ENCODE peak calls at places on chromosomes 2 and 18, in seven cellular contexts. One of them, this sample, is unnamed.

GRCh38 chr2:182064024-182064880 is 78.6 kb downstream of the PPP1R1C start:
- DNase-seq in SK-N-SH: no peak
- DNase-seq in K562: no peak
- DNase-seq in HCT116: no peak
- DNase-seq in H1: no peak
- DNase-seq in GM12878: no peak
- DNase-seq in HepG2: no peak
- DNase-seq in this sample: peak

GRCh38 chr2:60544980-60545560 is 8.4 kb downstream of the BCL11A start:
- DNase-seq in HepG2: no peak
- DNase-seq in SK-N-SH: no peak
- DNase-seq in HCT116: no peak
- DNase-seq in H1: no peak
- DNase-seq in GM12878: no peak
- DNase-seq in K562: no peak
- DNase-seq in this sample: no peak

GRCh38 chr2:47298739-47299138 is 104.2 kb upstream of the MSH2 start:
- DNase-seq in GM12878: no peak
- DNase-seq in HCT116: no peak
- DNase-seq in K562: no peak
- DNase-seq in HepG2: no peak
- DNase-seq in H1: no peak
- DNase-seq in SK-N-SH: no peak
- DNase-seq in this sample: no peak

GRCh38 chr2:116877274-116877673 is 937.2 kb upstream of the DDX18 start:
- DNase-seq in HCT116: no peak
- DNase-seq in HepG2: no peak
- DNase-seq in H1: no peak
- DNase-seq in K562: no peak
- DNase-seq in GM12878: no peak
- DNase-seq in SK-N-SH: no peak
- DNase-seq in this sample: no peak

GRCh38 chr18:51236225-51236624 is 38.7 kb upstream of the MEX3C start:
- DNase-seq in H1: no peak
- DNase-seq in GM12878: no peak
- DNase-seq in SK-N-SH: no peak
- DNase-seq in K562: peak
- DNase-seq in HepG2: peak
- DNase-seq in HCT116: peak
- DNase-seq in this sample: no peak

GRCh38 chr18:7002107-7002506 is 115.5 kb downstream of the LAMA1 start:
- DNase-seq in H1: no peak
- DNase-seq in HCT116: no peak
- DNase-seq in HepG2: no peak
- DNase-seq in K562: no peak
- DNase-seq in GM12878: no peak
- DNase-seq in SK-N-SH: no peak
- DNase-seq in this sample: no peak

GRCh38 chr18:48939368-48940097 is 11.2 kb downstream of the SMAD7 start:
- DNase-seq in H1: no peak
- DNase-seq in HCT116: no peak
- DNase-seq in K562: no peak
- DNase-seq in HepG2: no peak
- DNase-seq in GM12878: no peak
- DNase-seq in SK-N-SH: no peak
- DNase-seq in this sample: no peak

GRCh38 chr2:197496695-197497094 is 2.9 kb downstream of the HSPD1 start:
- DNase-seq in SK-N-SH: no peak
- DNase-seq in HepG2: no peak
- DNase-seq in GM12878: no peak
- DNase-seq in H1: no peak
- DNase-seq in K562: no peak
- DNase-seq in HCT116: no peak
- DNase-seq in this sample: no peak

GRCh38 chr2:238938460-238939055 is 90.7 kb downstream of the TWIST2 start:
- DNase-seq in HepG2: no peak
- DNase-seq in H1: no peak
- DNase-seq in HCT116: no peak
- DNase-seq in GM12878: no peak
- DNase-seq in K562: no peak
- DNase-seq in SK-N-SH: no peak
- DNase-seq in this sample: no peak

GRCh38 chr2:74250189-74250631 is 51.8 kb downstream of the MTHFD2 start:
- DNase-seq in HepG2: peak
- DNase-seq in H1: no peak
- DNase-seq in GM12878: peak
- DNase-seq in HCT116: peak
- DNase-seq in K562: peak
- DNase-seq in SK-N-SH: peak
- DNase-seq in this sample: peak

GRCh38 chr18:79400591-79401381 is 5.1 kb downstream of the NFATC1 start:
- DNase-seq in HepG2: no peak
- DNase-seq in K562: peak
- DNase-seq in HCT116: no peak
- DNase-seq in GM12878: peak
- DNase-seq in SK-N-SH: no peak
- DNase-seq in H1: no peak
- DNase-seq in this sample: no peak

GRCh38 chr18:6624271-6624670 is 105.2 kb upstream of the ARHGAP28 start:
- DNase-seq in HCT116: no peak
- DNase-seq in H1: no peak
- DNase-seq in SK-N-SH: no peak
- DNase-seq in K562: no peak
- DNase-seq in HepG2: no peak
- DNase-seq in GM12878: no peak
- DNase-seq in this sample: no peak

GRCh38 chr2:109558076-109558882 is 55.5 kb downstream of the SEPTIN10 start:
- DNase-seq in K562: no peak
- DNase-seq in HCT116: peak
- DNase-seq in SK-N-SH: no peak
- DNase-seq in HepG2: peak
- DNase-seq in GM12878: no peak
- DNase-seq in H1: no peak
- DNase-seq in this sample: no peak

GRCh38 chr2:84779781-84780180 is 101.1 kb downstream of the TRABD2A start:
- DNase-seq in H1: no peak
- DNase-seq in SK-N-SH: no peak
- DNase-seq in HCT116: no peak
- DNase-seq in K562: no peak
- DNase-seq in GM12878: no peak
- DNase-seq in HepG2: no peak
- DNase-seq in this sample: no peak

GRCh38 chr2:135984199-135985017 is 1.0 kb downstream of the DARS1 start:
- DNase-seq in HepG2: no peak
- DNase-seq in HCT116: no peak
- DNase-seq in K562: no peak
- DNase-seq in H1: no peak
- DNase-seq in GM12878: peak
- DNase-seq in SK-N-SH: no peak
- DNase-seq in this sample: no peak

GRCh38 chr18:48600746-48601090 is 61.9 kb downstream of the CTIF start:
- DNase-seq in SK-N-SH: no peak
- DNase-seq in HepG2: no peak
- DNase-seq in H1: no peak
- DNase-seq in GM12878: no peak
- DNase-seq in HCT116: no peak
- DNase-seq in K562: no peak
- DNase-seq in this sample: no peak

GRCh38 chr2:109371481-109372170 is 242.1 kb downstream of the SEPTIN10 start:
- DNase-seq in SK-N-SH: no peak
- DNase-seq in GM12878: no peak
- DNase-seq in HepG2: no peak
- DNase-seq in H1: no peak
- DNase-seq in K562: no peak
- DNase-seq in HCT116: no peak
- DNase-seq in this sample: no peak

GRCh38 chr2:54176577-54176976 is 61.2 kb downstream of the ACYP2 start:
- DNase-seq in K562: no peak
- DNase-seq in HepG2: peak
- DNase-seq in GM12878: no peak
- DNase-seq in H1: peak
- DNase-seq in HCT116: peak
- DNase-seq in SK-N-SH: peak
- DNase-seq in this sample: peak

GRCh38 chr18:70421471-70421870 is 132.6 kb downstream of the SOCS6 start:
- DNase-seq in SK-N-SH: no peak
- DNase-seq in K562: no peak
- DNase-seq in HCT116: peak
- DNase-seq in GM12878: no peak
- DNase-seq in HepG2: no peak
- DNase-seq in H1: no peak
- DNase-seq in this sample: no peak

GRCh38 chr2:61670591-61671503 is 132.7 kb upstream of the XPO1 start:
- DNase-seq in HCT116: no peak
- DNase-seq in H1: no peak
- DNase-seq in SK-N-SH: no peak
- DNase-seq in K562: no peak
- DNase-seq in HepG2: no peak
- DNase-seq in GM12878: peak
- DNase-seq in this sample: no peak

GRCh38 chr2:71891155-71891554 is 256.5 kb downstream of the CYP26B1 start:
- DNase-seq in GM12878: no peak
- DNase-seq in SK-N-SH: no peak
- DNase-seq in H1: no peak
- DNase-seq in HepG2: no peak
- DNase-seq in K562: no peak
- DNase-seq in HCT116: no peak
- DNase-seq in this sample: no peak

GRCh38 chr2:136376798-136377211 is 258.9 kb upstream of the CXCR4 start:
- DNase-seq in GM12878: no peak
- DNase-seq in K562: no peak
- DNase-seq in HCT116: no peak
- DNase-seq in H1: no peak
- DNase-seq in HepG2: no peak
- DNase-seq in SK-N-SH: no peak
- DNase-seq in this sample: no peak

GRCh38 chr2:235504459-235505200 is 10.8 kb downstream of the AGAP1 start:
- DNase-seq in K562: no peak
- DNase-seq in SK-N-SH: peak
- DNase-seq in GM12878: no peak
- DNase-seq in H1: no peak
- DNase-seq in HCT116: no peak
- DNase-seq in HepG2: peak
- DNase-seq in this sample: no peak
- TF ChIP-seq JUND in K562: no peak
- TF ChIP-seq JUND in SK-N-SH: no peak
- TF ChIP-seq JUND in GM12878: no peak
- TF ChIP-seq JUND in H1: no peak
- TF ChIP-seq JUND in HCT116: no peak
- TF ChIP-seq JUND in HepG2: no peak
- TF ChIP-seq JUND in this sample: no peak

GRCh38 chr2:105369009-105369408 is 29.8 kb downstream of the FHL2 start:
- DNase-seq in H1: no peak
- DNase-seq in SK-N-SH: no peak
- DNase-seq in HepG2: no peak
- DNase-seq in GM12878: no peak
- DNase-seq in K562: no peak
- DNase-seq in HCT116: no peak
- DNase-seq in this sample: no peak
- TF ChIP-seq JUND in H1: no peak
- TF ChIP-seq JUND in SK-N-SH: no peak
- TF ChIP-seq JUND in HepG2: no peak
- TF ChIP-seq JUND in GM12878: no peak
- TF ChIP-seq JUND in K562: no peak
- TF ChIP-seq JUND in HCT116: no peak
- TF ChIP-seq JUND in this sample: no peak

DNA sequence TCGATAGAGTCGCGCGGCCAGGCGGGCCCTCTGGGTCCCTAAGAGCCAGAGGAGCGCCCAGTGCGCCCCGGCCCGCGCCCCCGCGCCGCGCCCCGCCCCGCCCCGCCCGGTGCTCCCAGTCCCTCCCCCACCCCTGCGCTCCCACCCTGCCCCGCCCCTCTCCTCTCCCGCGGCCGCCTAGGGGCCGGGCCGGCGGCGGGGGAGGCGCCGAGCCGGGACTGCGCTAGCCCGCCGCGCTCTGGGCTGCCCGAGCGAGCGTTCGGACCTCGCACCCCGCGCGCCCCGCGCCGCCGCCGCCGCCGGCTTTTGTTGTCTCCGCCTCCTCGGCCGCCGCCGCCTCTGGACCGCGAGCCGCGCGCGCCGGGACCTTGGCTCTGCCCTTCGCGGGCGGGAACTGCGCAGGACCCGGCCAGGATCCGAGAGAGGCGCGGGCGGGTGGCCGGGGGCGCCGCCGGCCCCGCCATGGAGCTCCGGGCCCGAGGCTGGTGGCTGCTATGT is at the start of gene GPC1:
- DNase-seq in H1: no peak
- DNase-seq in HepG2: peak
- DNase-seq in SK-N-SH: peak
- DNase-seq in K562: peak
- DNase-seq in GM12878: no peak
- DNase-seq in HCT116: peak
- DNase-seq in this sample: peak
- TF ChIP-seq JUND in H1: no peak
- TF ChIP-seq JUND in HepG2: no peak
- TF ChIP-seq JUND in SK-N-SH: no peak
- TF ChIP-seq JUND in K562: no peak
- TF ChIP-seq JUND in GM12878: no peak
- TF ChIP-seq JUND in HCT116: no peak
- TF ChIP-seq JUND in this sample: no peak

GRCh38 chr2:173456960-173457359 is 102.3 kb downstream of the CDCA7 start:
- DNase-seq in GM12878: no peak
- DNase-seq in H1: no peak
- DNase-seq in K562: no peak
- DNase-seq in HepG2: no peak
- DNase-seq in HCT116: no peak
- DNase-seq in SK-N-SH: no peak
- DNase-seq in this sample: no peak

GRCh38 chr2:173452436-173452835 is 97.8 kb downstream of the CDCA7 start:
- DNase-seq in SK-N-SH: no peak
- DNase-seq in K562: no peak
- DNase-seq in HepG2: no peak
- DNase-seq in GM12878: no peak
- DNase-seq in H1: no peak
- DNase-seq in HCT116: no peak
- DNase-seq in this sample: no peak

GRCh38 chr2:173459363-173459762 is 104.7 kb downstream of the CDCA7 start:
- DNase-seq in HCT116: no peak
- DNase-seq in H1: no peak
- DNase-seq in HepG2: no peak
- DNase-seq in SK-N-SH: peak
- DNase-seq in GM12878: no peak
- DNase-seq in K562: no peak
- DNase-seq in this sample: no peak

GRCh38 chr2:173462908-173463840 is 108.5 kb downstream of the CDCA7 start:
- DNase-seq in H1: no peak
- DNase-seq in HepG2: peak
- DNase-seq in GM12878: no peak
- DNase-seq in SK-N-SH: peak
- DNase-seq in K562: no peak
- DNase-seq in HCT116: no peak
- DNase-seq in this sample: no peak

GRCh38 chr2:173457366-173457765 is 102.7 kb downstream of the CDCA7 start:
- DNase-seq in K562: no peak
- DNase-seq in HepG2: no peak
- DNase-seq in HCT116: no peak
- DNase-seq in GM12878: no peak
- DNase-seq in H1: no peak
- DNase-seq in SK-N-SH: no peak
- DNase-seq in this sample: no peak
- TF ChIP-seq JUND in K562: no peak
- TF ChIP-seq JUND in HepG2: no peak
- TF ChIP-seq JUND in HCT116: no peak
- TF ChIP-seq JUND in GM12878: no peak
- TF ChIP-seq JUND in H1: no peak
- TF ChIP-seq JUND in SK-N-SH: no peak
- TF ChIP-seq JUND in this sample: no peak